ENCODE peak calls at places on chromosomes 11 and 22, in nine cellular contexts. J is stimulated activated CD4-positive, alpha-beta T cell treated with anti-CD3 and anti-CD28 coated beads, Interleukin-1b, Interleukin-23, amount 100 ng/mL, for 1 hour; D is BE2C; P is epithelial cell of prostate; T is activated naive CD4-positive, alpha-beta T cell; M is cardiac fibroblast; Y is HTR-8/SVneo; O is HFFc6; B is transverse colon. A is an unnamed sample.

GRCh38 chr11:19829109-19829790 is 116.6 kb downstream of the NAV2 start:
- DNase-seq in M (no peak), D (no peak), J (no peak), P (peak), T (no peak), Y (no peak), O (no peak), B (peak), A (no peak)

GRCh38 chr11:67098799-67099198 is 20.3 kb upstream of the KDM2A start:
- DNase-seq in B (no peak), M (no peak), Y (no peak), O (no peak), J (no peak), P (no peak), T (no peak), D (no peak), A (no peak)

GRCh38 chr22:43244803-43245527 is 58.0 kb upstream of the TTLL12 start:
- DNase-seq in P (no peak), Y (no peak), J (no peak), B (no peak), O (no peak), T (no peak), M (no peak), D (no peak), A (no peak)

GRCh38 chr11:105673089-105673488 is 63.2 kb downstream of the GRIA4 start:
- DNase-seq in M (peak), T (no peak), Y (peak), B (no peak), D (no peak), J (no peak), P (no peak), O (no peak), A (no peak)

GRCh38 chr11:114416441-114416928 is 16.0 kb downstream of the RBM7 start:
- DNase-seq in J (no peak), O (peak), B (no peak), M (peak), Y (no peak), D (no peak), T (no peak), P (peak), A (no peak)

GRCh38 chr11:45748801-45749200 is 56.1 kb upstream of the SLC35C1 start:
- DNase-seq in O (no peak), D (no peak), Y (no peak), M (no peak), P (no peak), J (no peak), B (no peak), T (no peak), A (no peak)

GRCh38 chr11:11691296-11692141 is 69.7 kb upstream of the GALNT18 start:
- DNase-seq in M (no peak), T (no peak), D (no peak), O (no peak), P (no peak), Y (no peak), J (no peak), B (no peak), A (no peak)

GRCh38 chr11:8503872-8504491 is 90.0 kb downstream of the STK33 start:
- DNase-seq in J (no peak), O (no peak), Y (no peak), D (no peak), T (no peak), B (peak), P (peak), M (peak), A (no peak)

GRCh38 chr11:2582436-2582931 is 117.3 kb downstream of the KCNQ1OT1 start:
- DNase-seq in T (no peak), Y (no peak), B (no peak), M (no peak), J (no peak), O (no peak), P (no peak), D (peak), A (peak)

GRCh38 chr11:107858217-107859070 is at the start of gene SLC35F2:
- DNase-seq in O (peak), P (peak), B (peak), M (peak), Y (peak), T (no peak), J (peak), D (peak), A (peak)

GRCh38 chr11:45974806-45975205 is 52.4 kb downstream of the LARGE2 start:
- DNase-seq in P (no peak), Y (no peak), D (no peak), O (peak), J (no peak), B (no peak), M (peak), T (no peak), A (no peak)

GRCh38 chr22:27873476-27873875 is 45.6 kb downstream of the PITPNB start:
- DNase-seq in B (no peak), Y (no peak), D (no peak), J (no peak), T (no peak), O (no peak), P (no peak), M (peak), A (no peak)

GRCh38 chr22:36828815-36829214 is 12.0 kb upstream of the PVALB start:
- DNase-seq in D (no peak), P (no peak), B (no peak), J (no peak), Y (no peak), T (no peak), O (no peak), M (no peak), A (no peak)

GRCh38 chr11:111801135-111801534 is 34.9 kb upstream of the PPP2R1B start:
- DNase-seq in P (peak), T (no peak), B (no peak), Y (no peak), O (no peak), J (no peak), M (no peak), D (no peak), A (no peak)

GRCh38 chr11:131658952-131659351 is 288.5 kb downstream of the NTM start:
- DNase-seq in J (no peak), M (no peak), O (no peak), Y (no peak), B (no peak), D (no peak), T (no peak), P (no peak), A (no peak)

GRCh38 chr22:21447694-21448402 is 19.3 kb upstream of the TMEM191C start:
- DNase-seq in Y (no peak), P (no peak), T (no peak), M (no peak), J (no peak), D (peak), O (no peak), B (no peak), A (peak)

GRCh38 chr22:48523091-48523490 is 1304.6 kb downstream of the BRD1 start:
- DNase-seq in O (no peak), T (no peak), P (no peak), B (no peak), Y (no peak), M (no peak), J (no peak), D (no peak), A (no peak)

GRCh38 chr22:44576311-44577260 is 78.6 kb upstream of the RTL6 start:
- DNase-seq in P (no peak), B (no peak), D (no peak), O (no peak), M (no peak), J (no peak), Y (no peak), T (no peak), A (no peak)

GRCh38 chr11:95888439-95888838 is 35.5 kb downstream of the MTMR2 start:
- DNase-seq in B (no peak), O (no peak), Y (no peak), P (no peak), M (no peak), J (no peak), D (no peak), T (no peak), A (no peak)

GRCh38 chr11:65588199-65589054 is 7.2 kb downstream of the KCNK7 start:
- DNase-seq in Y (peak), O (peak), J (no peak), M (peak), T (peak), B (peak), P (no peak), D (peak), A (peak)

GRCh38 chr11:106241601-106242257 is 164.3 kb downstream of the AASDHPPT start:
- DNase-seq in Y (no peak), O (no peak), D (no peak), J (no peak), T (no peak), P (no peak), B (no peak), M (no peak), A (no peak)

GRCh38 chr11:2586091-2586792 is 113.6 kb downstream of the KCNQ1OT1 start:
- DNase-seq in D (no peak), Y (no peak), M (no peak), O (no peak), B (peak), T (no peak), J (no peak), P (no peak), A (peak)

GRCh38 chr22:31192513-31192912 is 19.6 kb upstream of the LIMK2 start:
- DNase-seq in O (no peak), T (no peak), D (no peak), B (no peak), J (no peak), Y (no peak), P (no peak), M (peak), A (no peak)

GRCh38 chr11:46281374-46281831 is 3.9 kb downstream of the CREB3L1 start:
- DNase-seq in T (no peak), M (peak), D (no peak), J (no peak), O (no peak), B (peak), Y (no peak), P (no peak), A (peak)

GRCh38 chr22:21984793-21985192 is 2.2 kb upstream of the TOP3B start:
- DNase-seq in Y (no peak), P (no peak), B (no peak), J (no peak), T (no peak), O (peak), D (no peak), M (peak), A (peak)

GRCh38 chr11:120306519-120307242 is 18.4 kb upstream of the TLCD5 start:
- DNase-seq in M (peak), B (peak), T (no peak), J (no peak), P (peak), D (no peak), Y (peak), O (peak), A (peak)

GRCh38 chr11:14626650-14627049 is 17.0 kb upstream of the PDE3B start:
- DNase-seq in T (no peak), Y (no peak), D (no peak), J (no peak), O (no peak), M (no peak), B (no peak), P (no peak), A (no peak)

GRCh38 chr22:19970479-19971275 is 29.1 kb upstream of the TXNRD2 start:
- DNase-seq in O (no peak), Y (peak), J (peak), B (peak), M (peak), T (peak), P (no peak), D (peak), A (no peak)